ENCODE peak calls at places on chromosome 6, in nine cellular contexts. E, V, I, A, O, C, P, S and M are unnamed samples.

GRCh38 chr6:2448826-2449571 is 203.6 kb upstream of the GMDS start:
- DNase-seq in E (peak), V (peak), I (no peak), A (peak), O (no peak), C (peak), P (peak), S (peak), M (peak)

GRCh38 chr6:39360378-39360777 is 37.9 kb upstream of the KCNK16 start:
- DNase-seq in E (no peak), V (no peak), I (peak), A (no peak), O (no peak), C (no peak), P (no peak), S (no peak), M (no peak)

GRCh38 chr6:87534377-87535047 is 55.3 kb downstream of the RARS2 start:
- DNase-seq in E (no peak), V (no peak), I (no peak), A (no peak), O (no peak), C (no peak), P (no peak), S (no peak), M (no peak)

GRCh38 chr6:39026175-39026574 is 22.4 kb upstream of the GLP1R start:
- DNase-seq in E (no peak), V (no peak), I (no peak), A (no peak), O (no peak), C (no peak), P (no peak), S (no peak), M (no peak)

GRCh38 chr6:49556429-49556837 is 6.0 kb downstream of the C6orf141 start:
- DNase-seq in E (no peak), V (no peak), I (no peak), A (peak), O (no peak), C (peak), P (peak), S (peak), M (peak)

GRCh38 chr6:101668496-101668895 is 275.0 kb downstream of the GRIK2 start:
- DNase-seq in E (no peak), V (no peak), I (no peak), A (no peak), O (no peak), C (no peak), P (no peak), S (no peak), M (peak)

GRCh38 chr6:161369339-161369738 is 95.5 kb upstream of the AGPAT4 start:
- DNase-seq in E (peak), V (no peak), I (no peak), A (peak), O (no peak), C (peak), P (peak), S (peak), M (peak)

GRCh38 chr6:135575629-135576028 is 78.1 kb upstream of the AHI1 start:
- DNase-seq in E (no peak), V (no peak), I (no peak), A (no peak), O (no peak), C (no peak), P (no peak), S (no peak), M (no peak)

GRCh38 chr6:157859775-157860504 is 36.9 kb downstream of the SNX9 start:
- DNase-seq in E (no peak), V (no peak), I (no peak), A (no peak), O (no peak), C (no peak), P (no peak), S (no peak), M (no peak)

GRCh38 chr6:157954150-157955117 is 27.2 kb upstream of the SYNJ2 start:
- DNase-seq in E (peak), V (no peak), I (peak), A (peak), O (no peak), C (peak), P (peak), S (peak), M (no peak)

GRCh38 chr6:112311950-112312547 is 35.1 kb upstream of the RFPL4B start:
- DNase-seq in E (no peak), V (no peak), I (no peak), A (peak), O (no peak), C (no peak), P (peak), S (no peak), M (no peak)

GRCh38 chr6:92267335-92267734 is 1152.0 kb downstream of the EPHA7 start:
- DNase-seq in E (no peak), V (no peak), I (no peak), A (no peak), O (no peak), C (no peak), P (no peak), S (no peak), M (no peak)

GRCh38 chr6:163428373-163428772 is 13.9 kb downstream of the QKI start:
- DNase-seq in E (no peak), V (no peak), I (no peak), A (no peak), O (no peak), C (no peak), P (no peak), S (no peak), M (no peak)

GRCh38 chr6:163226836-163227485 is 187.6 kb upstream of the QKI start:
- DNase-seq in E (no peak), V (no peak), I (no peak), A (no peak), O (no peak), C (no peak), P (peak), S (no peak), M (peak)

GRCh38 chr6:34154668-34155447 is 9.0 kb upstream of the GRM4 start:
- DNase-seq in E (peak), V (peak), I (peak), A (peak), O (no peak), C (peak), P (peak), S (peak), M (peak)

GRCh38 chr6:149995235-149995750 is 30.0 kb downstream of the RAET1L start:
- DNase-seq in E (no peak), V (no peak), I (peak), A (no peak), O (no peak), C (no peak), P (no peak), S (no peak), M (no peak)

GRCh38 chr6:138691595-138692057 is 81.9 kb upstream of the CCDC28A start:
- DNase-seq in E (no peak), V (no peak), I (no peak), A (peak), O (no peak), C (no peak), P (peak), S (no peak), M (peak)

GRCh38 chr6:9628819-9629218 is 786.1 kb downstream of the TFAP2A start:
- DNase-seq in E (no peak), V (no peak), I (no peak), A (peak), O (no peak), C (no peak), P (no peak), S (no peak), M (no peak)

GRCh38 chr6:33915134-33915533 is 111.3 kb upstream of the MLN start:
- DNase-seq in E (no peak), V (peak), I (no peak), A (peak), O (peak), C (peak), P (no peak), S (no peak), M (no peak)

GRCh38 chr6:90500458-90500857 is 86.4 kb downstream of the MAP3K7 start:
- DNase-seq in E (no peak), V (no peak), I (no peak), A (no peak), O (no peak), C (no peak), P (no peak), S (no peak), M (no peak)

GRCh38 chr6:28657756-28658465 is 132.2 kb downstream of the GPX5 start:
- DNase-seq in E (peak), V (peak), I (peak), A (peak), O (no peak), C (no peak), P (peak), S (peak), M (peak)

GRCh38 chr6:50264995-50265571 is 215.4 kb upstream of the DEFB112 start:
- DNase-seq in E (no peak), V (no peak), I (no peak), A (peak), O (no peak), C (no peak), P (no peak), S (no peak), M (no peak)

GRCh38 chr6:145119091-145119490 is 616.2 kb downstream of the EPM2A start:
- DNase-seq in E (no peak), V (no peak), I (no peak), A (no peak), O (no peak), C (no peak), P (no peak), S (no peak), M (no peak)

GRCh38 chr6:111171577-111172400 is 84.5 kb downstream of the SLC16A10 start:
- DNase-seq in E (no peak), V (no peak), I (no peak), A (no peak), O (no peak), C (no peak), P (no peak), S (no peak), M (no peak)

GRCh38 chr6:127186889-127187288 is 68.4 kb downstream of the RSPO3 start:
- DNase-seq in E (peak), V (peak), I (peak), A (no peak), O (peak), C (peak), P (no peak), S (peak), M (no peak)

GRCh38 chr6:101876431-101876830 is 482.9 kb downstream of the GRIK2 start:
- DNase-seq in E (no peak), V (no peak), I (no peak), A (no peak), O (no peak), C (no peak), P (no peak), S (no peak), M (no peak)

GRCh38 chr6:137349856-137350830 is 131.0 kb upstream of the IFNGR1 start:
- DNase-seq in E (no peak), V (no peak), I (no peak), A (no peak), O (no peak), C (no peak), P (no peak), S (no peak), M (no peak)

GRCh38 chr6:161635975-161636374 is 362.1 kb upstream of the AGPAT4 start:
- DNase-seq in E (no peak), V (no peak), I (no peak), A (no peak), O (no peak), C (no peak), P (no peak), S (no peak), M (no peak)

GRCh38 chr6:33610779-33611421 is 10.2 kb upstream of the ITPR3 start:
- DNase-seq in E (no peak), V (no peak), I (no peak), A (peak), O (peak), C (peak), P (no peak), S (no peak), M (no peak)

GRCh38 chr6:140670013-140670412 is 1295.6 kb upstream of the CITED2 start:
- DNase-seq in E (no peak), V (no peak), I (no peak), A (peak), O (no peak), C (no peak), P (peak), S (no peak), M (peak)

GRCh38 chr6:125301435-125302391 is at the start of gene HDDC2:
- DNase-seq in E (peak), V (peak), I (peak), A (peak), O (peak), C (peak), P (peak), S (peak), M (peak)

GRCh38 chr6:3750324-3751018 is 1.0 kb downstream of the PXDC1 start:
- DNase-seq in E (peak), V (peak), I (peak), A (peak), O (peak), C (peak), P (peak), S (peak), M (peak)

GRCh38 chr6:17869010-17869752 is 118.3 kb downstream of the KIF13A start:
- DNase-seq in E (no peak), V (no peak), I (no peak), A (peak), O (no peak), C (no peak), P (peak), S (no peak), M (peak)

GRCh38 chr6:169627736-169628423 is 73.9 kb downstream of the WDR27 start:
- DNase-seq in E (no peak), V (no peak), I (peak), A (no peak), O (no peak), C (no peak), P (no peak), S (no peak), M (no peak)

GRCh38 chr6:34108159-34108558 is 37.7 kb downstream of the GRM4 start:
- DNase-seq in E (no peak), V (no peak), I (no peak), A (no peak), O (no peak), C (no peak), P (no peak), S (no peak), M (no peak)

GRCh38 chr6:73024598-73024997 is 200.7 kb downstream of the KHDC1L start:
- DNase-seq in E (no peak), V (no peak), I (no peak), A (no peak), O (no peak), C (no peak), P (peak), S (no peak), M (no peak)

GRCh38 chr6:4780360-4780812 is 4.2 kb downstream of the CDYL start:
- DNase-seq in E (no peak), V (no peak), I (no peak), A (peak), O (no peak), C (peak), P (peak), S (peak), M (peak)
- H3K4me3 ChIP-seq in E (no peak), V (no peak), I (no peak), A (no peak), O (no peak), C (no peak), P (no peak), S (no peak), M (no peak)

DNA sequence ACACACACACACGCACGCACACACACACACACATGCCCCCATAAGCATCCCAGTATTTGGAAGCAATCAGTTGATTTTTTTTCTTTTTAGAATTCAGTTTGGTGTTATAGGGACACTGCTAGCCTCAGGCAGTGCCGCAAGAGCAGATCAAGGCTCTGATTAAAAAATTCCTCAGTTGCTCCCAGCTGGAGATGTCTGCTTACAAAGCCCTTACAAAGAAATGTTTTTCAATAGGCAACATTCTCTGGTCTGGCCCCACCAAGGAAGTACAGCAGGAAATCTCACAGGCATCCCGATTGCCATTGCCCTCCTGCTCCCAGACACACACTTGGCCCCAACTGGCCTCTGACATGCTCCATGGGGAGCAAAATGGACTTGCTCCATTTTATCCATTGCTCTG is 22.9 kb upstream of the CD83 start:
- DNase-seq in E (no peak), V (no peak), I (no peak), A (no peak), O (no peak), C (no peak), P (no peak), S (no peak), M (no peak)
- H3K4me3 ChIP-seq in E (no peak), V (no peak), I (no peak), A (no peak), O (no peak), C (no peak), P (no peak), S (no peak), M (no peak)

DNA sequence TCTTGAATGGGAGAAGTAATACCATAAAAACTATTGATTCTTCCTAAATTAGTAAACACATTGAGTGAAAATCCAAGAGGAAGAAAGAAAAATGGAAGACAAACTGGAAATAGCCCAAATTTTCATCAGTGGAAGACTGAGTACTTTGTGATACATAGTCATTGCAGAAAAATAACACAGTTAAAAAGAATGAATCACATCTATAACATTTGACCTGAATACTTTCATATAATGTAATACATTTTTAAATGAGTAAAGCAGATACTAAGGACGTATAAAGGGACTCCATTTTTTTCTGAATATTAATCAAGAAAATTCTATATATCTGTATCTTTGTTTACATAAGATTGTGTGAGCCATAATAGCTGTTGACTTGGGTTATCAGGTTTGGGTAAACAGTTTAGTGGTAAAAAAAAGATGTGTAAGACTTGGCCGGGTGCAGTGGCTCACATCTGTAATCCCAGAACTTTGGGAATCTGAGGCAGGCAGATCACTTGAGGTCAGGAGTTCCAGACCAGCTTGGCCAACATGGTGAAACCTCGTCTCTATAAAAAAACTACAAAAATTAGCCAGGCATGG is 4.3 kb upstream of the SLC17A2 start:
- DNase-seq in E (no peak), V (no peak), I (no peak), A (peak), O (no peak), C (no peak), P (no peak), S (no peak), M (no peak)
- H3K4me3 ChIP-seq in E (no peak), V (no peak), I (no peak), A (no peak), O (no peak), C (no peak), P (no peak), S (no peak), M (no peak)

GRCh38 chr6:133202610-133203343 is 38.4 kb upstream of the EYA4 start:
- DNase-seq in E (no peak), V (no peak), I (no peak), A (peak), O (no peak), C (no peak), P (no peak), S (no peak), M (peak)
- H3K4me3 ChIP-seq in E (no peak), V (no peak), I (no peak), A (no peak), O (no peak), C (no peak), P (no peak), S (no peak), M (no peak)

DNA sequence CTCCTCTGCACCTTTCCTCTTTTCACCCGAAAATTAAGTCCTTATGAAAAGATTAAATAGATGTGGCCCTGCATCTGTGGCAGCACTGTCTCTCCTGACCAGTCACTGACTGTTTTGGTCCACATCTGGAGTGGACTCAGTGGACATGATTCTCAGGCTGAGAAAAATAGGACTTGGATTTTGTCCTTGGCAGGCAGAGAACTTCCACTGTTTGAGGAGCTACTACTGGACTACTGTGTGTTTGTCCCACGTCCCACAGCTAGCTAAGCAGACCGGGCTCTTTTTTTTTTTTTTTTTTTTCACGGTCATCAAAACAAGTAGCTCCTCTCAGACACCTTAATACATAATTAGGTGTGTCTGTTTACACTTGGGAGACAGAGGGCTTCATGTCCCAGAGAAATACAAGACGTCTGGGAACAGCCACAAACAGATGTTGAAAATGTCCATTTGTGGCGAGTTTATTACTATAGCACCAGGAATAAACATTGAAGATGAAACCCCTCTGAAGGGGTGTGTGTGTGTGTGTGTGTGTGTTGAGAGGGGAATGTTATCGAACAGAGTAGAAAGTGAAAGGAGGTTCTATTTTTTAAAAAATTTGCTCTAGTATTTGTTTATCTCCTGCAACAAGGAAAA is 155.0 kb upstream of the SUPT3H start:
- DNase-seq in E (no peak), V (no peak), I (no peak), A (peak), O (no peak), C (no peak), P (peak), S (no peak), M (no peak)
- H3K4me3 ChIP-seq in E (no peak), V (peak), I (no peak), A (peak), O (no peak), C (no peak), P (peak), S (no peak), M (no peak)

DNA sequence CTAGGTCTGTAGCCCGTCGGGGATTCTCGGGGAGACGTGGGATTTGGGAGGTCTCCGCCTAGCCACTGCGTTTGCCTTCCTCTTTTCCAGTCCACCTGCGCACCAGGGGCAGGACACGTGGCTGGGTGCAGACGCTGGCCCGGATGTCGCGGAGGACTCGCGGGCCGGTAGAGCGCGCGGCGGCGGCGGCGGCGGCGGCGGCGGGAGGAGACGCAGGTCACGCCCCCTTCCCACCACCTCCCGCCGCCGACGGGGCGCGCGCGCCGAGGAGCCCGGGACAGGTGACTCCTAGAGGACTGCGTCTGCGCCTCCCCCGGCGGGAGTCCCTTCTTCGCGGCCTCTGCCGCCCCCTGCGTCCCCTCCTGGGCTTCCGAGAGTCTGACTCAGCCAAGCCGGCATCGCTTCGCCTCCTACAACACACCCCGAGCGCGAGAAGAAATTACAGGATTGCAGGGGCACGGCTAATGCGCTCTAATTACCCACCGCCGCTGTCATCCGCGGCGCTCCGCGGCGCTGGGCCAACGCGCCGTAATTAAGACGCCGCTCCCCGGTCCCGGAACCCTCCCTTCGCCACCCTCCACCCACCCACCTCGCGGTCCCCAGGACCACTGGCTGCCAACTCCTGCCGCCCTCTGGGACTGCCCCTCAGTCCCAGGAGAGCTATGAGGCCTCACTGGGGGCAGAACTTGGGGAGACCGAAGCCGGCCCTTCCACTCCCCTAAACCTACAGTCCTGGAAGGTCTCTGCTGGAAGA is 124.5 kb downstream of the MRPL14 start:
- DNase-seq in E (peak), V (no peak), I (no peak), A (peak), O (peak), C (peak), P (no peak), S (peak), M (peak)
- H3K4me3 ChIP-seq in E (no peak), V (peak), I (no peak), A (peak), O (peak), C (peak), P (peak), S (no peak), M (peak)